ENCODE peak calls at places on chromosomes 13 and 19, in four cellular contexts. Q, E, Y and Z are unnamed samples.

GRCh38 chr19:11606484-11606883 is 9.2 kb downstream of the ZNF627 start:
- DNase-seq in Y (no peak), E (no peak), Q (no peak), Z (no peak)

GRCh38 chr13:50668882-50669281 is 174.6 kb downstream of the DLEU7 start:
- DNase-seq in E (no peak), Y (no peak), Q (no peak), Z (no peak)

GRCh38 chr19:13846533-13847032 is 30.4 kb upstream of the NANOS3 start:
- DNase-seq in Q (peak), E (peak), Y (no peak), Z (peak)

GRCh38 chr19:18388328-18389094 is 2.6 kb downstream of the GDF15 start:
- DNase-seq in Q (peak), Y (peak), E (peak), Z (no peak)

GRCh38 chr19:28971011-28971410 is 241.9 kb downstream of the UQCRFS1 start:
- DNase-seq in Y (no peak), E (no peak), Q (no peak), Z (no peak)

GRCh38 chr19:56115490-56115889 is 5.6 kb downstream of the ZNF787 start:
- DNase-seq in E (no peak), Q (no peak), Y (no peak), Z (no peak)

GRCh38 chr19:50843205-50843604 is 9.8 kb upstream of the KLK15 start:
- DNase-seq in Y (no peak), E (no peak), Q (no peak), Z (no peak)

GRCh38 chr13:50584856-50585580 is 258.5 kb downstream of the DLEU7 start:
- DNase-seq in Q (no peak), Y (no peak), E (no peak), Z (no peak)

GRCh38 chr13:40681341-40682051 is 15.1 kb upstream of the FOXO1 start:
- DNase-seq in E (no peak), Y (no peak), Q (no peak), Z (no peak)

GRCh38 chr13:41700790-41701310 is 243.5 kb downstream of the RGCC start:
- DNase-seq in Q (no peak), Y (no peak), E (no peak), Z (no peak)

GRCh38 chr13:107244241-107244640 is 676.3 kb upstream of the ARGLU1 start:
- DNase-seq in Q (no peak), Y (no peak), E (no peak), Z (no peak)

GRCh38 chr13:49265822-49266221 is 18.1 kb downstream of the CDADC1 start:
- DNase-seq in E (no peak), Q (no peak), Y (no peak), Z (no peak)

GRCh38 chr13:31485183-31485582 is 254.1 kb upstream of the RXFP2 start:
- DNase-seq in E (no peak), Y (no peak), Q (no peak), Z (no peak)

GRCh38 chr13:38395505-38395803 is 45.8 kb downstream of the UFM1 start:
- DNase-seq in Q (no peak), E (no peak), Y (no peak), Z (no peak)

GRCh38 chr13:109938255-109938936 is 152.0 kb upstream of the IRS2 start:
- DNase-seq in E (no peak), Q (no peak), Y (no peak), Z (peak)

GRCh38 chr19:12647490-12648071 is 19.0 kb downstream of the MAN2B1 start:
- DNase-seq in Q (peak), Y (no peak), E (no peak), Z (no peak)

GRCh38 chr13:96671073-96671472 is 323.2 kb downstream of the OXGR1 start:
- DNase-seq in Y (no peak), Q (no peak), E (no peak), Z (no peak)

GRCh38 chr19:44315883-44316282 is 11.1 kb upstream of the ZNF235 start:
- DNase-seq in Y (no peak), E (no peak), Q (no peak), Z (no peak)

GRCh38 chr13:101308247-101309013 is 107.9 kb downstream of the NALCN start:
- DNase-seq in Y (no peak), E (no peak), Q (no peak), Z (no peak)

GRCh38 chr19:2040647-2041435 is 10.2 kb downstream of the MKNK2 start:
- DNase-seq in Q (no peak), Y (no peak), E (no peak), Z (no peak)

GRCh38 chr19:15195987-15196682 is 4.7 kb downstream of the NOTCH3 start:
- DNase-seq in Y (no peak), Q (peak), E (no peak), Z (no peak)

GRCh38 chr19:55638864-55639359 is 1.9 kb upstream of the ZNF580 start:
- DNase-seq in E (no peak), Y (no peak), Q (no peak), Z (peak)

GRCh38 chr19:50933640-50934039 is 19.2 kb downstream of the KLK5 start:
- DNase-seq in Q (no peak), E (no peak), Y (no peak), Z (no peak)

GRCh38 chr13:98143601-98144500 is 957 bp downstream of the FARP1 start:
- DNase-seq in E (no peak), Q (no peak), Y (no peak), Z (peak)

GRCh38 chr13:100506154-100506553 is 82.4 kb downstream of the GGACT start:
- DNase-seq in Y (no peak), E (peak), Q (no peak), Z (no peak)

GRCh38 chr19:58326501-58326913 is 287 bp upstream of the ZSCAN22 start:
- DNase-seq in Y (no peak), Q (no peak), E (no peak), Z (no peak)

GRCh38 chr13:66886248-66886647 is 343.9 kb downstream of the PCDH9 start:
- DNase-seq in Y (no peak), E (no peak), Q (no peak), Z (no peak)